ENCODE peak calls at places on chromosomes 4 and X, in seven cellular contexts. P, W, R, L, T, H and U are unnamed samples.

GRCh38 chr4:122661176-122661575 is 40.3 kb upstream of the IL21 start:
- DNase-seq in P (no peak), W (no peak), R (no peak), L (no peak), T (no peak), H (no peak), U (no peak)

GRCh38 chr4:2417765-2418651 is at the start of gene ZFYVE28:
- DNase-seq in P (no peak), W (no peak), R (no peak), L (no peak), T (peak), H (peak), U (peak)

GRCh38 chr4:153348006-153348405 is 3.5 kb downstream of the MND1 start:
- DNase-seq in P (no peak), W (no peak), R (no peak), L (no peak), T (peak), H (no peak), U (peak)

GRCh38 chr4:180809439-180809838 is 1433.8 kb upstream of the TENM3 start:
- DNase-seq in P (no peak), W (no peak), R (no peak), L (no peak), T (peak), H (no peak), U (no peak)

GRCh38 chr4:67746797-67747495 is 7.2 kb downstream of the GNRHR start:
- DNase-seq in P (no peak), W (no peak), R (peak), L (no peak), T (peak), H (no peak), U (peak)

GRCh38 chr4:150316332-150317205 is 238.3 kb downstream of the DCLK2 start:
- DNase-seq in P (no peak), W (no peak), R (no peak), L (no peak), T (no peak), H (no peak), U (peak)

GRCh38 chr4:185831125-185831815 is 19.3 kb upstream of the SORBS2 start:
- DNase-seq in P (no peak), W (no peak), R (no peak), L (no peak), T (no peak), H (no peak), U (no peak)

GRCh38 chr4:108601096-108601495 is 19.3 kb upstream of the RPL34 start:
- DNase-seq in P (no peak), W (no peak), R (no peak), L (no peak), T (no peak), H (no peak), U (no peak)

GRCh38 chrX:100512471-100512870 is 72.3 kb upstream of the TNMD start:
- DNase-seq in P (peak), W (no peak), R (peak), L (no peak), T (peak), H (no peak), U (peak)

GRCh38 chr4:88940506-88940905 is 116.5 kb downstream of the FAM13A start:
- DNase-seq in P (no peak), W (no peak), R (no peak), L (no peak), T (no peak), H (no peak), U (no peak)

GRCh38 chr4:139761461-139761860 is 95.8 kb downstream of the MGST2 start:
- DNase-seq in P (no peak), W (no peak), R (peak), L (no peak), T (peak), H (peak), U (no peak)

GRCh38 chr4:95045429-95045828 is 287.7 kb downstream of the BMPR1B start:
- DNase-seq in P (no peak), W (no peak), R (no peak), L (no peak), T (peak), H (no peak), U (no peak)

GRCh38 chrX:9940397-9940796 is 26.8 kb upstream of the CLDN34 start:
- DNase-seq in P (peak), W (no peak), R (peak), L (no peak), T (peak), H (no peak), U (peak)

GRCh38 chrX:57906790-57907189 is 3.5 kb downstream of the ZXDA start:
- DNase-seq in P (no peak), W (no peak), R (peak), L (no peak), T (peak), H (no peak), U (peak)

GRCh38 chr4:137707626-137708025 is 175.3 kb upstream of the PCDH18 start:
- DNase-seq in P (peak), W (no peak), R (peak), L (no peak), T (peak), H (no peak), U (peak)

GRCh38 chr4:111228874-111229273 is 606.0 kb upstream of the PITX2 start:
- DNase-seq in P (no peak), W (no peak), R (peak), L (no peak), T (no peak), H (no peak), U (peak)

GRCh38 chr4:165288639-165289428 is 38.6 kb upstream of the MSMO1 start:
- DNase-seq in P (peak), W (no peak), R (peak), L (no peak), T (peak), H (no peak), U (peak)

GRCh38 chrX:140672840-140673731 is 36.5 kb upstream of the LINC00632 start:
- DNase-seq in P (no peak), W (no peak), R (no peak), L (no peak), T (no peak), H (no peak), U (no peak)

GRCh38 chr4:2075987-2076907 is 17.1 kb downstream of the NAT8L start:
- DNase-seq in P (no peak), W (no peak), R (no peak), L (no peak), T (no peak), H (no peak), U (no peak)

GRCh38 chr4:71184195-71184781 is 154.5 kb upstream of the SLC4A4 start:
- DNase-seq in P (peak), W (no peak), R (peak), L (peak), T (peak), H (peak), U (peak)

GRCh38 chr4:60857354-60857753 is 342.8 kb upstream of the ADGRL3 start:
- DNase-seq in P (no peak), W (no peak), R (no peak), L (no peak), T (no peak), H (no peak), U (no peak)

GRCh38 chr4:8534129-8534528 is 46.1 kb upstream of the GPR78 start:
- DNase-seq in P (no peak), W (no peak), R (peak), L (peak), T (peak), H (no peak), U (peak)

GRCh38 chr4:165635261-165635838 is 237.7 kb upstream of the TLL1 start:
- DNase-seq in P (no peak), W (no peak), R (no peak), L (no peak), T (no peak), H (peak), U (no peak)

GRCh38 chr4:42761804-42762203 is 104.9 kb upstream of the ATP8A1 start:
- DNase-seq in P (no peak), W (no peak), R (no peak), L (no peak), T (no peak), H (no peak), U (no peak)

GRCh38 chr4:93147524-93148212 is 680.9 kb upstream of the ATOH1 start:
- DNase-seq in P (no peak), W (no peak), R (no peak), L (no peak), T (no peak), H (peak), U (no peak)

GRCh38 chr4:48028654-48029053 is 12.1 kb downstream of the NIPAL1 start:
- DNase-seq in P (no peak), W (no peak), R (no peak), L (no peak), T (no peak), H (no peak), U (no peak)

GRCh38 chr4:107317596-107317995 is 281.5 kb upstream of the DKK2 start:
- DNase-seq in P (no peak), W (no peak), R (peak), L (no peak), T (peak), H (no peak), U (no peak)

GRCh38 chrX:129980540-129981206 is 1.8 kb upstream of the BCORL1 start:
- DNase-seq in P (no peak), W (peak), R (no peak), L (peak), T (no peak), H (peak), U (no peak)

GRCh38 chrX:147894332-147894870 is 17.3 kb upstream of the FMR1 start:
- DNase-seq in P (no peak), W (no peak), R (no peak), L (no peak), T (peak), H (no peak), U (peak)

GRCh38 chrX:17592117-17592516 is 145.2 kb upstream of the SCML1 start:
- DNase-seq in P (no peak), W (no peak), R (peak), L (no peak), T (peak), H (no peak), U (peak)

GRCh38 chrX:13000311-13000811 is 25.5 kb downstream of the TMSB4X start:
- DNase-seq in P (no peak), W (no peak), R (no peak), L (no peak), T (no peak), H (no peak), U (no peak)

GRCh38 chr4:17763931-17764330 is 17.5 kb downstream of the FAM184B start:
- DNase-seq in P (no peak), W (no peak), R (no peak), L (no peak), T (no peak), H (no peak), U (no peak)

GRCh38 chr4:150664935-150665334 is 83.0 kb downstream of the MAB21L2 start:
- DNase-seq in P (no peak), W (no peak), R (peak), L (no peak), T (peak), H (no peak), U (no peak)

GRCh38 chr4:79578613-79579012 is 170.6 kb upstream of the GK2 start:
- DNase-seq in P (no peak), W (no peak), R (no peak), L (no peak), T (no peak), H (no peak), U (no peak)

GRCh38 chr4:30815685-30816084 is 95.5 kb downstream of the PCDH7 start:
- DNase-seq in P (no peak), W (no peak), R (no peak), L (no peak), T (no peak), H (no peak), U (no peak)

GRCh38 chrX:6325437-6325836 is 96.8 kb upstream of the NLGN4X start:
- DNase-seq in P (no peak), W (no peak), R (no peak), L (no peak), T (no peak), H (no peak), U (no peak)

GRCh38 chr4:102828497-102828808 is 1.1 kb upstream of the UBE2D3 start:
- DNase-seq in P (no peak), W (no peak), R (no peak), L (no peak), T (no peak), H (no peak), U (no peak)

GRCh38 chrX:2691543-2692220 is 587 bp downstream of the CD99 start:
- DNase-seq in P (no peak), W (peak), R (peak), L (peak), T (peak), H (no peak), U (peak)

GRCh38 chrX:2689773-2690666 is 1.1 kb upstream of the CD99 start:
- DNase-seq in P (no peak), W (peak), R (no peak), L (no peak), T (no peak), H (no peak), U (no peak)

GRCh38 chrX:2693123-2693438 is 2.0 kb downstream of the CD99 start:
- DNase-seq in P (no peak), W (no peak), R (no peak), L (no peak), T (no peak), H (no peak), U (no peak)

GRCh38 chrX:2692221-2693122 is 1.4 kb downstream of the CD99 start:
- DNase-seq in P (no peak), W (peak), R (peak), L (peak), T (peak), H (no peak), U (peak)

DNA sequence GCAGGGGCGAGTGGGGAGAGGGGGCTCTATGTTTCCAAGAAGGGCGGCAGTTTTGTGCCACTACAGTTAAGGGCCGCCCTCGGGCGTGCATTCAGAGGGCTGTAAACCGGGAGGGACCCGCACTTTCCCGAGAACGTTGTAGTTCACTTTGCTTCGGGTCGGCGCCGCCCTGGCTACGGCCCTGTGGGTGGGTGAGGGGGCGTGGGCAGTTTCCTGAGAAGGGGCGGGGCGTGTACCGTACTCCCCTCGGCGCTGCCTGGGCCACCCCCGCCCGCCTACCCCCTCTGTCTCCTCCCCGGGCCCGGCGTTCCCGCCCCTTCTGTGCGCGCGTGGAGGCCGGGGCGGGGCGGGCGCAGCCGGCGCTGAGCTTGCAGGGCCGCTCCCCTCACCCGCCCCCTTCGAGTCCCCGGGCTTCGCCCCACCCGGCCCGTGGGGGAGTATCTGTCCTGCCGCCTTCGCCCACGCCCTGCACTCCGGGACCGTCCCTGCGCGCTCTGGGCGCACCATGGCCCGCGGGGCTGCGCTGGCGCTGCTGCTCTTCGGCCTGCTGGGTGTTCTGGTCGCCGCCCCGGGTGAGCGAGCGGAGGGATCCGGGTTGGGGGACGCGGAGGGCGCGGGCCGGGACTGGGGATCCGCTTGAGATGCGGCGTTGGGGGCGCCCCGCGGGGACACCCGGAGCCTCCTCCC is at the start of gene CD99:
- DNase-seq in P (no peak), W (peak), R (peak), L (peak), T (peak), H (peak), U (peak)
- TF ChIP-seq CTCF in P (no peak), W (no peak), R (no peak), L (no peak), T (no peak), H (no peak), U (no peak)

GRCh38 chr4:83221897-83222441 is 62.6 kb downstream of the COQ2 start:
- DNase-seq in P (no peak), W (no peak), R (no peak), L (no peak), T (no peak), H (no peak), U (no peak)

GRCh38 chr4:83216856-83217683 is 67.5 kb downstream of the COQ2 start:
- DNase-seq in P (no peak), W (no peak), R (no peak), L (no peak), T (no peak), H (no peak), U (no peak)

GRCh38 chr4:83219991-83220360 is 64.6 kb downstream of the COQ2 start:
- DNase-seq in P (no peak), W (no peak), R (no peak), L (no peak), T (no peak), H (no peak), U (no peak)

GRCh38 chr4:83217721-83218522 is 66.7 kb downstream of the COQ2 start:
- DNase-seq in P (no peak), W (no peak), R (no peak), L (peak), T (peak), H (no peak), U (no peak)

DNA sequence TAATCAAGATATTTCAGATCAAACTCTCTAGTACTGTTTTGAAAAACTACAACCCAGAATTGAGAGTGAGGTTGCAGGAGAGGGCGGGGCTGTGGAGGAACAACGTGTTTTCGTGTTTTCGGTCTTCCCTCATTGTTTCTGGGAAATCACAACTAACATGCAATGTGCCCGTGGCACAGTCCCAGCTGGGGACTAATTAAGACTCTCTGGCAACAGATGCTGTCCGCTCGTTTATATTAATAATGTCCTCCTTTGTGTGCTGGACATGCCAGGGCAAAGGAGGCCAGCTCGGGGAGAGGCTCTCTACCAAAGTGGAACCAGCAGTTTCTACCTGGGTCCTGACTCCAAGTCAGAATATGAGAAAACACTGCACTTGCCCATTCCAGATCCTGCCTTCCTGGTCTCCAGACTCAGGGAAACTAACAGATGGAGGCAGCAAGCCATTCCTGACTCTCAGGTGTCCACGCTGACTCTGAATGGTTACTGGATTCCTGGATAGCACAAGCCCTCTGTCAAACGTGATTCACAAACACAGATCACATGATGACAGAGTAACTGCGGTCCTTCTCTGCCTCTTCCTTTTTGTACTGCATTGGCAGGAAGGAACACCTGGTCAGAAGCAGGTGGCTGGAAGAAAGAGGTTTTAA is 65.1 kb downstream of the COQ2 start:
- DNase-seq in P (no peak), W (no peak), R (peak), L (peak), T (no peak), H (peak), U (no peak)
- H3K4me3 ChIP-seq in P (no peak), W (no peak), R (no peak), L (no peak), T (no peak), H (no peak), U (no peak)

GRCh38 chrX:109336141-109336540 is 145.7 kb downstream of the GUCY2F start:
- DNase-seq in P (no peak), W (no peak), R (no peak), L (no peak), T (no peak), H (no peak), U (no peak)
- TF ChIP-seq CTCF in P (no peak), W (no peak), R (no peak), L (no peak), T (no peak), H (no peak), U (no peak)

GRCh38 chr4:52076731-52077130 is 25.6 kb downstream of the SPATA18 start:
- DNase-seq in P (no peak), W (peak), R (no peak), L (no peak), T (no peak), H (peak), U (no peak)
- H3K4me3 ChIP-seq in P (no peak), W (no peak), R (no peak), L (peak), T (peak), H (peak), U (no peak)

GRCh38 chr4:76751612-76752343 is 146.2 kb downstream of the SOWAHB start:
- DNase-seq in P (no peak), W (no peak), R (no peak), L (no peak), T (no peak), H (no peak), U (no peak)

GRCh38 chr4:76747613-76748012 is 150.3 kb downstream of the SOWAHB start:
- DNase-seq in P (no peak), W (no peak), R (peak), L (no peak), T (no peak), H (no peak), U (no peak)

GRCh38 chr4:76750716-76751115 is 147.2 kb downstream of the SOWAHB start:
- DNase-seq in P (no peak), W (no peak), R (no peak), L (no peak), T (no peak), H (no peak), U (no peak)

GRCh38 chr4:76749361-76749760 is 148.6 kb downstream of the SOWAHB start:
- DNase-seq in P (no peak), W (no peak), R (no peak), L (no peak), T (no peak), H (no peak), U (no peak)

DNA sequence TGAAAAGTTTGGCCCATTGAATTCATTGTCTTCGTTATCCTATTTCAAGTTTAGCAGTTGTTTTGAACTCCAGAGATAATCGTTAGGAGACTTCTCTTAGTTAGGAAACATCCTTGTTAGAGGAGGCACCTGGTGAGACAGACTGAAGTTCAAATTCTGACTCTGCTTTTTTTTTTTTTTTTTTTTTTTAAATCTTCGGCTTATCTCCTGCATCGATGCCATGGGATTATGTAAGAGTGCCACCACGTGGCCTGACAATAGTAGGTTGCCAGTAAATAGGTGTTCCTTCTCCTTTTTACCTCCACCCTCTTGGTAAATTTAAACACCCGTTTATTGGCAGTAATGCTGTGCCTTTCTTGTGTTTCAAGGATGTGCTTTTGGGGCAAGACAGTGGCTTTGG is 149.3 kb downstream of the SOWAHB start:
- DNase-seq in P (no peak), W (no peak), R (peak), L (peak), T (peak), H (peak), U (peak)
- TF ChIP-seq CTCF in P (peak), W (no peak), R (peak), L (peak), T (peak), H (peak), U (peak)